ENCODE peak calls at places on chromosomes 3 and 15, in six cellular contexts. R is CD4-positive, alpha-beta T cell; E is EH; S is AG20443; L is sciatic nerve; D is WTC11. Y is an unnamed sample.

GRCh38 chr3:165744025-165744424 is 93.2 kb downstream of the BCHE start:
- DNase-seq in R (no peak), E (no peak), S (no peak), L (no peak), D (no peak), Y (no peak)

GRCh38 chr3:122493296-122493695 is 21.4 kb downstream of the KPNA1 start:
- DNase-seq in R (no peak), E (peak), S (peak), L (no peak), D (no peak), Y (peak)

GRCh38 chr3:113275876-113276580 is 64.7 kb downstream of the BOC start:
- DNase-seq in R (no peak), E (peak), S (peak), L (no peak), D (no peak), Y (peak)

GRCh38 chr3:24365168-24365567 is 129.5 kb downstream of the THRB start:
- DNase-seq in R (no peak), E (peak), S (peak), L (no peak), D (no peak), Y (peak)

GRCh38 chr3:14289590-14290453 is 111.2 kb downstream of the LSM3 start:
- DNase-seq in R (no peak), E (peak), S (peak), L (no peak), D (no peak), Y (peak)

GRCh38 chr3:188595890-188596376 is 442.0 kb downstream of the LPP start:
- DNase-seq in R (no peak), E (peak), S (peak), L (no peak), D (no peak), Y (peak)

GRCh38 chr3:48565591-48566400 is 2.2 kb upstream of the UCN2 start:
- DNase-seq in R (no peak), E (peak), S (peak), L (no peak), D (no peak), Y (peak)

GRCh38 chr3:157832588-157832987 is 273.6 kb downstream of the SHOX2 start:
- DNase-seq in R (no peak), E (peak), S (peak), L (no peak), D (no peak), Y (no peak)

GRCh38 chr3:21447471-21448205 is 303.4 kb downstream of the ZNF385D start:
- DNase-seq in R (no peak), E (peak), S (peak), L (no peak), D (no peak), Y (peak)

GRCh38 chr3:71255498-71255897 is 328.0 kb downstream of the FOXP1 start:
- DNase-seq in R (no peak), E (no peak), S (no peak), L (no peak), D (no peak), Y (no peak)

GRCh38 chr3:41681479-41681878 is 280.4 kb downstream of the ULK4 start:
- DNase-seq in R (no peak), E (peak), S (peak), L (no peak), D (no peak), Y (peak)

GRCh38 chr15:91067026-91067425 is 33.0 kb upstream of the SV2B start:
- DNase-seq in R (no peak), E (no peak), S (no peak), L (no peak), D (no peak), Y (no peak)

GRCh38 chr3:116018651-116019050 is 395.3 kb downstream of the GAP43 start:
- DNase-seq in R (no peak), E (peak), S (peak), L (no peak), D (no peak), Y (no peak)

GRCh38 chr3:12904951-12905315 is 63.6 kb upstream of the RPL32 start:
- DNase-seq in R (no peak), E (no peak), S (no peak), L (no peak), D (no peak), Y (no peak)

GRCh38 chr3:38590521-38590920 is 59.0 kb downstream of the SCN5A start:
- DNase-seq in R (no peak), E (no peak), S (no peak), L (no peak), D (no peak), Y (no peak)

GRCh38 chr3:8837172-8837571 is 67.8 kb upstream of the OXTR start:
- DNase-seq in R (no peak), E (peak), S (peak), L (no peak), D (no peak), Y (peak)

GRCh38 chr3:116064646-116065045 is 380.6 kb downstream of the LSAMP start:
- DNase-seq in R (no peak), E (no peak), S (no peak), L (no peak), D (no peak), Y (no peak)

GRCh38 chr3:135629696-135630408 is 335.7 kb upstream of the PPP2R3A start:
- DNase-seq in R (no peak), E (no peak), S (no peak), L (no peak), D (no peak), Y (no peak)

GRCh38 chr3:127860223-127860622 is 37.9 kb upstream of the MGLL start:
- DNase-seq in R (no peak), E (no peak), S (no peak), L (no peak), D (peak), Y (no peak)

GRCh38 chr3:88641033-88641604 is 466.3 kb upstream of the EPHA3 start:
- DNase-seq in R (no peak), E (no peak), S (peak), L (no peak), D (no peak), Y (no peak)

GRCh38 chr3:169192643-169193042 is 470.9 kb downstream of the MECOM start:
- DNase-seq in R (no peak), E (no peak), S (no peak), L (no peak), D (no peak), Y (no peak)

GRCh38 chr15:42228036-42228435 is 19.9 kb upstream of the VPS39 start:
- DNase-seq in R (no peak), E (no peak), S (no peak), L (no peak), D (no peak), Y (no peak)

GRCh38 chr15:92809880-92810361 is 90.2 kb upstream of the CHD2 start:
- DNase-seq in R (no peak), E (peak), S (peak), L (peak), D (no peak), Y (peak)

GRCh38 chr3:112555535-112556170 is 6.1 kb downstream of the ATG3 start:
- DNase-seq in R (no peak), E (peak), S (no peak), L (no peak), D (no peak), Y (peak)

GRCh38 chr3:21188459-21188858 is 562.6 kb downstream of the ZNF385D start:
- DNase-seq in R (no peak), E (no peak), S (peak), L (no peak), D (no peak), Y (no peak)

GRCh38 chr15:44231842-44232241 is 36.8 kb upstream of the FRMD5 start:
- DNase-seq in R (no peak), E (peak), S (no peak), L (no peak), D (no peak), Y (no peak)

GRCh38 chr3:128804017-128804816 is 75.2 kb upstream of the ACAD9 start:
- DNase-seq in R (peak), E (peak), S (no peak), L (no peak), D (no peak), Y (peak)

GRCh38 chr3:48270306-48270705 is 29.4 kb downstream of the ZNF589 start:
- DNase-seq in R (no peak), E (no peak), S (no peak), L (no peak), D (no peak), Y (no peak)

GRCh38 chr3:65548848-65549625 is 489.7 kb downstream of the MAGI1 start:
- DNase-seq in R (no peak), E (peak), S (peak), L (no peak), D (peak), Y (no peak)

GRCh38 chr15:55615445-55615844 is 27.3 kb upstream of the PYGO1 start:
- DNase-seq in R (no peak), E (no peak), S (no peak), L (no peak), D (no peak), Y (no peak)

GRCh38 chr15:55457401-55458022 is 49.2 kb downstream of the PIERCE2 start:
- DNase-seq in R (no peak), E (no peak), S (no peak), L (no peak), D (no peak), Y (no peak)

Y was measured in fibroblast of villous mesenchyme.